ENCODE peak calls at places on chromosomes 11 and 22, in five cellular contexts. X is HCT116, H is GM12878, F is H1, A is HepG2. C is an unnamed sample.

GRCh38 chr11:33695051-33695566 is 5.5 kb downstream of the C11orf91 start:
- DNase-seq in H (no peak), F (no peak), A (peak; percentile 28), X (no peak), C (no peak)

GRCh38 chr11:20327377-20327776 is 36.1 kb upstream of the HTATIP2 start:
- DNase-seq in A (no peak), X (no peak), F (no peak), H (no peak), C (no peak)

GRCh38 chr11:118634435-118635236 is 27.2 kb downstream of the PHLDB1 start:
- DNase-seq in X (no peak), H (no peak), F (peak; percentile 80), A (peak; percentile 41), C (peak; percentile 92)

GRCh38 chr11:108846009-108846408 is 181.1 kb downstream of the DDX10 start:
- DNase-seq in X (no peak), F (no peak), H (no peak), A (no peak), C (no peak)

GRCh38 chr11:64594159-64594939 is 3.3 kb downstream of the SLC22A12 start:
- DNase-seq in F (no peak), H (no peak), A (no peak), X (no peak), C (no peak)

GRCh38 chr22:21054714-21055563 is 9.2 kb downstream of the LRRC74B start:
- DNase-seq in H (no peak), X (no peak), F (no peak), A (no peak), C (no peak)

GRCh38 chr22:32991353-32992115 is 66.6 kb downstream of the SYN3 start:
- DNase-seq in F (no peak), X (no peak), A (no peak), H (no peak), C (no peak)

GRCh38 chr11:129333873-129334272 is 41.8 kb upstream of the BARX2 start:
- DNase-seq in X (no peak), F (no peak), H (no peak), A (no peak), C (no peak)

GRCh38 chr22:20550851-20551744 is 43.7 kb downstream of the MED15 start:
- DNase-seq in F (no peak), H (peak; percentile 12), X (no peak), A (no peak), C (no peak)

GRCh38 chr11:20226936-20227335 is 66.7 kb upstream of the DBX1 start:
- DNase-seq in X (no peak), F (no peak), A (no peak), H (no peak), C (no peak)

GRCh38 chr11:128055576-128056217 is 531.7 kb downstream of the ETS1 start:
- DNase-seq in F (no peak), X (no peak), H (no peak), A (no peak), C (no peak)

GRCh38 chr11:130477646-130478203 is 29.3 kb downstream of the ADAMTS15 start:
- DNase-seq in A (no peak), X (no peak), F (no peak), H (no peak), C (no peak)

GRCh38 chr11:121494355-121495099 is 41.8 kb upstream of the SORL1-AS1 start:
- DNase-seq in F (no peak), H (peak; percentile 69), A (no peak), X (no peak), C (no peak)

GRCh38 chr22:37045958-37046357 is 5.6 kb upstream of the KCTD17 start:
- DNase-seq in X (no peak), A (no peak), H (no peak), F (no peak), C (peak; percentile 31)
- TF ChIP-seq SRF in X (no peak), A (no peak), H (no peak), F (no peak), C (no peak)

DNA sequence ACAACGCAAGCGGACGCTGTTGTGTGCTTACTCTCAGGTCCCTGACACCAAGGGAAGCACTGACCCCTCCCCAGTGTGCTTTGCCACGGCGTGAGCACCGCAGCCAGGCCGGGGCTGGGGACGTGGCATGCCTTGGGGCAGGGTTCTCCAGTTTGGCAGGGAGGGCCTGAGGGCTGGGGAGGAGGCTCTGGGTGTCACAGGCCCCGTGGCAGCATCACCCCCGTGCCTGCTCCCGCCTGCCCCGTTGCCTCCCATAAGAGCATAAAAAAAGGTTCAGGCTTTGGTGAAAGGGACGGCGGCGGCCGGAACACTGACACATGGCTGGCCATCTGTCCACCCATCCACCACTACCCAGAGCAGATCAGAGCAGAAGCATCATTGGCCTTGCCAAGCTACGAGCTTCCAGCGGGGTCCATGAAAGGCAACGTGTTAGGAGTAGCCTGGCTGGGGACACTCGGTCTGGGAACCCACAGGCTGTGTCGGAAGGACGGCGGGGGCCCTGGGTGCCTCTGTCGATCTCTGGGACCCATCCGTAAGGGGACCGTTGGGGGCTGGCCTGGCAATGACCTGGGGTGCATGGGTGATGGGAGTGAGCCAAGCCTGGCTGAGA is 183.0 kb downstream of the IGLL1 start:
- DNase-seq in A (no peak), F (no peak), H (no peak), X (no peak), C (no peak)
- TF ChIP-seq SRF in A (no peak), F (no peak), H (no peak), X (no peak), C (no peak)

DNA sequence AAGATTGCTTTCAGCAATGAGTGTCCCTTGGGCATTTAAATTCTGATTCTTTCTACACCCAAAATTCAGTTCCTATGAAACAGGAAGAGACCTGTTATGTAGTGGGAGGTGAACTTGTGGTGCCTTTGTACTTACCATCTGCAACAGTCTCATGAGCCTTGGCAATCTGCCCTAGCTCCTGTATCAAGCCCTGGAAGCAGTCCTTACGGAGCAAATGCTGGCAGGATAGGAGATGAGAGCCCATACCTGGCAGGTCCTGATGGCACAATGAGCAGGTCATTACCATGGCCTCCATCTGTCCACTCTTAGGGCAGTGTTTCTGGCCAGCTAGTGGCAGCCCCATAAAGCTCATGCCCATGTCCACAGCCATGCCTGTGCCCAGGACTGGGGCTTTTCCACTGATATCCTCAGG is 10.8 kb downstream of the TRIM66 start:
- DNase-seq in A (no peak), H (no peak), X (no peak), F (no peak), C (no peak)
- TF ChIP-seq SRF in A (no peak), H (no peak), X (no peak), F (no peak), C (no peak)

GRCh38 chr11:838441-839279 is 3.7 kb downstream of the POLR2L start:
- DNase-seq in X (no peak), F (no peak), A (peak; percentile 82), H (no peak), C (no peak)

GRCh38 chr11:841981-842369 is 354 bp downstream of the POLR2L start:
- DNase-seq in X (no peak), F (no peak), H (no peak), A (no peak), C (no peak)

GRCh38 chr11:839280-839623 is 3.1 kb downstream of the POLR2L start:
- DNase-seq in H (no peak), F (no peak), A (no peak), X (no peak), C (no peak)

GRCh38 chr11:837990-838307 is 4.4 kb downstream of the POLR2L start:
- DNase-seq in F (no peak), A (no peak), H (no peak), X (no peak), C (no peak)

DNA sequence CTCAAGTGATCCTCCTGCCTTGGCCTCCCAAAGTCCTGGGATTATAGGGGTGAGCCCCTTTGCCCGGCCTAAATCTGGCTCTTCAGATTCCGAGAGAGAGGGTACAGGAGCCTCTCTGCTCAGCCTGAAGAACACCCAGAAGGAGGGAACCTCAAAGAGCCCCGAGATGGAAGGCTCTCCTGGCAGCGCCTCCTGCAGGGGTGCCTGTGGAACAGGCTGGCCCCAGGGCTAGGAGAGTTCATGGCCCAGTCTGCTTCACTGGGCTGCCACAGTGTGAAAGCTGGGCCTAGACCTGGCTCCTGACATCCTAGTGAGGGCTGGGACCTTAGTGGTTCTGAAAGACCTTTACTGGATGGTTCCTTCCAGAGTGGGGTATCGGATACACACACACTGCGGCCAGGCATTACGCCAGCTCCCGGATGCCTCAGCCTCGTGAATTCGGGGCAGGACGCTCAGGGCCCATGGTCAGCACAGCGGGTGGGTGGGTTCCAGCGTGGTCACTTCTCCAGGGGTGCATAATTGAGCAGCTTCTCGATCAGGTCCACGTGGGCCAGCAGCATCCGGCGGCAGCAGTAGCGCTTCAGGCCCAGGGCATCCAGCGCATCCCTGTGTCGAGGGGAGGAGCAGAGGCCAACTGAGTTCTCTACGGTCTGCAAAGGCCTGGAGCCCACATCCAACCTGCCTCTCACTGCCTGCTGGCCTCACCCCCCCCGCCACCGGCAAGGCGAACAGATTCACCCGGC is 2.3 kb downstream of the POLR2L start:
- DNase-seq in F (no peak), H (no peak), X (no peak), A (no peak), C (no peak)
- TF ChIP-seq SRF in F (no peak), H (no peak), X (no peak), A (no peak), C (no peak)

DNA sequence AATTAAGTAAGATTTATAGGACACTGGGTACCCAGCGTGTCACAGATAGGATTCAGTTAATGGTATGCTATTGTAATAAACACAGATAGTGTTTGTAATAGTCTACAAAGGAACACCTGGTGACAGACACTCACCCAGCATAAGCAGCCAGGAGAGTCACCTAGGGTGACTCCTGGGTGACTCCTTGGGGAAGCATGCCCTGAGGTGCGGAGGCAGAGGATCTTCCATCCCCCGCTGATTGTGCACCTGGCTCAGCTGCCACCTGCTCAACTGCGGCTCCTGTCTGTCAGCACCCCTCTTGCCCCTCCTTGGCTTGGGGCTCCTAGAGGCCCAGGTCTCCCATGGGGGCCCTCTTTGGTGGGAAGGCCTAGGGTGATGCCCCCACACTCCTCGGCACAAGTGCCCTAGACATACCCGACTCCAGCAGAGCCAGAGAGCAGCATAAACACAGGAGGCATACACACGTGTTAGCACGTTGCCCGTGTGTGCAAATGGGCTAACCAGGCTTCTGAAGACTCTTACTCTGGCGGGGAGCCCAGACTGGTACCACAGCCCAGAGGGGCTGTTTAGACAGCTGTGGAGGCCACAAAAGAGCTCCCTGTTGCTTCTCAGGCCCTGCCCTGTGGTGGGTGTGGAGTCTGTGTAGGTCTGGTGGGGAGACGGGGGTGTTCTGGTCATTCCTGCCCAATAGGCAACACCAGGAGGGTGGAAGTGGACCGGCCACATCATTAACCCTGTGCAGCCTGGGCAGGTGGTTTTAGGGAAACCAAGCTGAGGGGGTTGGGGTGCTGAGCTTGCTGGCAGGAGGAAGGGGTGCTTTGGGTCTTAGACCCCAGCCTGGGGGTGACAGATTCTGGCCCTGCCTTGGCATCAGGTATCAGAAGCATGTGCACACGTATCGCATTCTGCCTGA is 3.0 kb downstream of the INPPL1 start:
- DNase-seq in A (no peak), X (no peak), H (no peak), F (no peak), C (no peak)
- TF ChIP-seq SRF in A (no peak), X (no peak), H (no peak), F (no peak), C (no peak)